ENCODE peak calls at places on chromosomes 7 and 10, in five cellular contexts. One of them, this sample, is unnamed.

GRCh38 chr10:12670004-12670403 is 320.7 kb downstream of the CAMK1D start:
- DNase-seq in mammary epithelial cell: no peak
- DNase-seq in Panc1: no peak
- DNase-seq in heart left ventricle: no peak
- DNase-seq in body of pancreas: no peak
- DNase-seq in this sample: no peak

GRCh38 chr7:128831178-128831993 is 1.2 kb downstream of the FLNC start:
- DNase-seq in heart left ventricle: peak; percentile 79
- DNase-seq in body of pancreas: no peak
- DNase-seq in mammary epithelial cell: no peak
- DNase-seq in Panc1: no peak
- DNase-seq in this sample: no peak

GRCh38 chr10:11631890-11632587 is 20.6 kb upstream of the USP6NL start:
- DNase-seq in mammary epithelial cell: no peak
- DNase-seq in heart left ventricle: no peak
- DNase-seq in body of pancreas: no peak
- DNase-seq in Panc1: no peak
- DNase-seq in this sample: no peak

GRCh38 chr7:30472771-30473392 is 5.7 kb downstream of the NOD1 start:
- DNase-seq in mammary epithelial cell: no peak
- DNase-seq in body of pancreas: no peak
- DNase-seq in heart left ventricle: no peak
- DNase-seq in Panc1: no peak
- DNase-seq in this sample: no peak

GRCh38 chr10:31102421-31102820 is 70.8 kb upstream of the ZNF438 start:
- DNase-seq in body of pancreas: no peak
- DNase-seq in heart left ventricle: no peak
- DNase-seq in mammary epithelial cell: peak; percentile 30
- DNase-seq in Panc1: no peak
- DNase-seq in this sample: peak; percentile 73

GRCh38 chr7:41693150-41693997 is 9.5 kb downstream of the INHBA start:
- DNase-seq in body of pancreas: peak; percentile 21
- DNase-seq in Panc1: no peak
- DNase-seq in heart left ventricle: no peak
- DNase-seq in mammary epithelial cell: no peak
- DNase-seq in this sample: no peak

GRCh38 chr7:28792858-28793257 is 165.3 kb downstream of the TRIL start:
- DNase-seq in heart left ventricle: no peak
- DNase-seq in mammary epithelial cell: no peak
- DNase-seq in Panc1: no peak
- DNase-seq in body of pancreas: no peak
- DNase-seq in this sample: no peak

GRCh38 chr7:11689096-11689495 is 142.9 kb downstream of the THSD7A start:
- DNase-seq in body of pancreas: no peak
- DNase-seq in heart left ventricle: no peak
- DNase-seq in Panc1: no peak
- DNase-seq in mammary epithelial cell: no peak
- DNase-seq in this sample: no peak

GRCh38 chr7:121278120-121279021 is 50.4 kb upstream of the WNT16 start:
- DNase-seq in body of pancreas: no peak
- DNase-seq in Panc1: no peak
- DNase-seq in heart left ventricle: no peak
- DNase-seq in mammary epithelial cell: peak; percentile 74
- DNase-seq in this sample: no peak

GRCh38 chr10:48653347-48653746 is 31.3 kb upstream of the WDFY4 start:
- DNase-seq in mammary epithelial cell: no peak
- DNase-seq in body of pancreas: no peak
- DNase-seq in Panc1: no peak
- DNase-seq in heart left ventricle: no peak
- DNase-seq in this sample: no peak

GRCh38 chr7:35277359-35277758 is 23.5 kb upstream of the TBX20 start:
- DNase-seq in mammary epithelial cell: no peak
- DNase-seq in heart left ventricle: no peak
- DNase-seq in Panc1: no peak
- DNase-seq in body of pancreas: no peak
- DNase-seq in this sample: no peak

GRCh38 chr10:61456095-61456789 is 3.1 kb upstream of the TMEM26 start:
- DNase-seq in Panc1: no peak
- DNase-seq in mammary epithelial cell: no peak
- DNase-seq in heart left ventricle: no peak
- DNase-seq in body of pancreas: peak; percentile 19
- DNase-seq in this sample: no peak

GRCh38 chr10:61451357-61451756 is 1.8 kb downstream of the TMEM26 start:
- DNase-seq in mammary epithelial cell: no peak
- DNase-seq in heart left ventricle: no peak
- DNase-seq in Panc1: no peak
- DNase-seq in body of pancreas: no peak
- DNase-seq in this sample: no peak

GRCh38 chr10:61454541-61454940 is 1.4 kb upstream of the TMEM26 start:
- DNase-seq in body of pancreas: no peak
- DNase-seq in heart left ventricle: no peak
- DNase-seq in mammary epithelial cell: no peak
- DNase-seq in Panc1: no peak
- DNase-seq in this sample: no peak

GRCh38 chr10:61452655-61453641 is at the start of gene TMEM26:
- DNase-seq in heart left ventricle: peak; percentile 64
- DNase-seq in body of pancreas: peak; percentile 16
- DNase-seq in mammary epithelial cell: no peak
- DNase-seq in Panc1: no peak
- DNase-seq in this sample: peak; percentile 11

DNA sequence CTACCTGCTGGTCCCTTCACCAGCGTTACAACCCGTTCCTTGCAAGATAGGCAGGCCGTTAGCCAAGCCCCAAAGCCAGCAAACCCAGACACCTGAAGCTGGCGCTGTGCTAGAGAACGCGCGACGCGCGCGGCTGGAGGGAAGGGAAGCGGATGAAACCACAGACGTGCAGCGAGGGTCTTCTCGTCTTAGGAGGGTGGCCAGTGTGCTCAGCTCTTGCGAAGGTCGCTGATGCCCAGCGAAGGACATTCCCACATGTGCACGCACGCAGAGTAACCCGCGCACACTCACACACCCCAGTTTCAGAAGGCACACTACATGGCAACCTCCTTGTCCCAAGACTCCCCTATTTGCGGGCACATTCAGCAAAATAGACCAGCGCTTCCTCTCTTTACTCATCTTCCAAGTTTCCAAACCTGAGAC is 941 bp downstream of the TMEM26 start:
- DNase-seq in Panc1: no peak
- DNase-seq in heart left ventricle: no peak
- DNase-seq in body of pancreas: no peak
- DNase-seq in mammary epithelial cell: no peak
- DNase-seq in this sample: peak; percentile 15
- TF ChIP-seq CTCF in Panc1: no peak
- TF ChIP-seq CTCF in heart left ventricle: no peak
- TF ChIP-seq CTCF in body of pancreas: no peak
- TF ChIP-seq CTCF in mammary epithelial cell: no peak
- TF ChIP-seq CTCF in this sample: no peak

DNA sequence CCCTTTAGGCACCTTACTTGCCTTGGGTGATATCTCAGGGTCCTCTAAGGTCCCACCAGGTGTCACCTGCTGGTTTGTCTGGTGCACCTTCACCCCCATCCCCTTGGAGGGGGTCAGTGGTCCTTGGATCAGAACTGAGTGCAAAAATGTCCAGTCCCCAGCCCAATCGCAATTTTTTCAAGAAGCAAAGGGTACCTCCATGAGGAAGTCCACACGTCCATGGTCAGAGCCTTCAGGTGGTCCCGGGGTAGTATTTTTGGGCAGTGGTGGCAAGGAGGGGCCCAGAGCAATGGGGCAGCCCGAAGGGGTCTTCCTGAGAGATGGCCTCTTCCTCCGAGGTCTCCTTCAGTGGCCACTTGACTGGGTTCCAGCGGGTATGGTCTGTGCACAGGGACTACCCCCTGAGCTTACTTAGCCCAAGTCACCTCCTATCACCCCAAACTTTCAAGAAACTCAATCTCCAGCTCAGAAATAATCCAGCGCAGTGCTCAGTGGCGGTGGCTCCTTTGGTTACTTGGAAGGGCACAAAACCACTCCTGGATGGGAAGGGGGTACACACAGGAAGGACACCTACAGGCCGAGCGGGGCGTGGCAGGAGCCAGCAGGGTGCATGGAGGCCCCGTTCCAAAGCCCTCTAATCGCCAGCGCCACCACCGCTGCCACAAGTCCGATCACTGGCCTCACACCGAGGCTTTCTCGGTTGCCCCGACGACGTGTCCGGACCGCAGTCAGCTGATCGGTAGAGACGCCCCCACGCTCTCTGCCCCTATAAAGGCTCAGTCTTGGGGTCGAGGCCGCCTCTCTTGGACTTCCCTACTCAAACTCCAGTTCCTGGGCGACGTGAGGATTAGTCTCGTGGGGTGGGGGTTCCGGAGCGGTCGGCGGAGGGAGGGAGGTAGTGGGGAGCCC is 4.5 kb downstream of the SAP25 start:
- DNase-seq in Panc1: no peak
- DNase-seq in mammary epithelial cell: no peak
- DNase-seq in heart left ventricle: peak; percentile 72
- DNase-seq in body of pancreas: peak; percentile 77
- DNase-seq in this sample: peak; percentile 34
- H3K4me3 ChIP-seq in Panc1: no peak overlapping the region
- H3K4me3 ChIP-seq in mammary epithelial cell: no peak overlapping the region
- H3K4me3 ChIP-seq in heart left ventricle: peak overlapping the region; percentile 49
- H3K4me3 ChIP-seq in body of pancreas: no peak overlapping the region
- H3K4me3 ChIP-seq in this sample: no peak overlapping the region

DNA sequence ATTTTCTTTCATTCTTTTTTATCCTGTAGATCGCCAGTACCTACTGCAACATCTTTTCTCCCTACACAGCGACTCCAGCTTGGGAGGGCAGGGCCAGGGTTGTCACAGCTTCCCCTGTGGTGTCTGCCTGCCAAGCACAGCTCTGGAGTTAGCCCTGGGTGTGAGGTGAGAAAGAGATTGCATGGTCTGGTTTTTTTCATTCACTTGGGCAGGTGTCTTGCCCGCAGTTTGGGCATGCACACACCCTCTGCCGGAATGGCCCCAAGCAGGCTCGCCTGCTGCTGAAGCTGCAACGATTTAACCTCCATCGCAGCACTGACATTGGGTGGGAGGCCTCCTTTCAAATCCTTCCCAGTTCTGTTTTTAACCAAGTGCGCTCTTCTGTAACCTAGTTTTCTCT is 132.8 kb downstream of the WNT2 start:
- DNase-seq in heart left ventricle: no peak
- DNase-seq in mammary epithelial cell: no peak
- DNase-seq in Panc1: no peak
- DNase-seq in body of pancreas: no peak
- DNase-seq in this sample: no peak
- TF ChIP-seq CTCF in heart left ventricle: no peak
- TF ChIP-seq CTCF in mammary epithelial cell: no peak
- TF ChIP-seq CTCF in Panc1: no peak
- TF ChIP-seq CTCF in body of pancreas: no peak
- TF ChIP-seq CTCF in this sample: no peak

GRCh38 chr10:117218654-117219053 is 21.4 kb downstream of the KCNK18 start:
- DNase-seq in heart left ventricle: no peak
- DNase-seq in Panc1: no peak
- DNase-seq in mammary epithelial cell: no peak
- DNase-seq in body of pancreas: no peak
- DNase-seq in this sample: no peak

GRCh38 chr10:117215079-117215478 is 17.8 kb downstream of the KCNK18 start:
- DNase-seq in body of pancreas: no peak
- DNase-seq in Panc1: no peak
- DNase-seq in mammary epithelial cell: no peak
- DNase-seq in heart left ventricle: no peak
- DNase-seq in this sample: no peak

GRCh38 chr10:117216028-117216427 is 18.7 kb downstream of the KCNK18 start:
- DNase-seq in body of pancreas: no peak
- DNase-seq in Panc1: no peak
- DNase-seq in heart left ventricle: no peak
- DNase-seq in mammary epithelial cell: no peak
- DNase-seq in this sample: no peak

GRCh38 chr10:117216611-117217195 is 19.4 kb downstream of the KCNK18 start:
- DNase-seq in Panc1: peak; percentile 51
- DNase-seq in mammary epithelial cell: peak; percentile 59
- DNase-seq in heart left ventricle: peak; percentile 86
- DNase-seq in body of pancreas: peak; percentile 58
- DNase-seq in this sample: peak; percentile 46

GRCh38 chr10:117217196-117217761 is 20.0 kb downstream of the KCNK18 start:
- DNase-seq in body of pancreas: peak; percentile 31
- DNase-seq in heart left ventricle: no peak
- DNase-seq in Panc1: no peak
- DNase-seq in mammary epithelial cell: no peak
- DNase-seq in this sample: no peak
- H3K4me3 ChIP-seq in body of pancreas: peak overlapping the region; percentile 35
- H3K4me3 ChIP-seq in heart left ventricle: peak overlapping the region; percentile 57
- H3K4me3 ChIP-seq in Panc1: peak overlapping the region; percentile 67
- H3K4me3 ChIP-seq in mammary epithelial cell: peak overlapping the region; percentile 56
- H3K4me3 ChIP-seq in this sample: peak overlapping the region; percentile 43

GRCh38 chr10:68080853-68081431 is 5.9 kb upstream of the HERC4 start:
- DNase-seq in Panc1: no peak
- DNase-seq in heart left ventricle: no peak
- DNase-seq in mammary epithelial cell: no peak
- DNase-seq in body of pancreas: no peak
- DNase-seq in this sample: no peak

GRCh38 chr10:68083953-68084352 is 8.9 kb upstream of the HERC4 start:
- DNase-seq in heart left ventricle: no peak
- DNase-seq in mammary epithelial cell: no peak
- DNase-seq in Panc1: no peak
- DNase-seq in body of pancreas: no peak
- DNase-seq in this sample: no peak

GRCh38 chr10:68081916-68082315 is 6.8 kb upstream of the HERC4 start:
- DNase-seq in body of pancreas: no peak
- DNase-seq in heart left ventricle: no peak
- DNase-seq in Panc1: no peak
- DNase-seq in mammary epithelial cell: no peak
- DNase-seq in this sample: no peak

GRCh38 chr10:68086011-68086410 is 10.9 kb upstream of the HERC4 start:
- DNase-seq in Panc1: no peak
- DNase-seq in body of pancreas: no peak
- DNase-seq in mammary epithelial cell: peak; percentile 21
- DNase-seq in heart left ventricle: no peak
- DNase-seq in this sample: no peak

GRCh38 chr10:68082815-68083395 is 7.8 kb upstream of the HERC4 start:
- DNase-seq in mammary epithelial cell: no peak
- DNase-seq in body of pancreas: no peak
- DNase-seq in heart left ventricle: no peak
- DNase-seq in Panc1: no peak
- DNase-seq in this sample: no peak
- TF ChIP-seq CTCF in mammary epithelial cell: peak; percentile 64
- TF ChIP-seq CTCF in body of pancreas: no peak
- TF ChIP-seq CTCF in heart left ventricle: peak; percentile 48
- TF ChIP-seq CTCF in Panc1: peak; percentile 75
- TF ChIP-seq CTCF in this sample: peak; percentile 47

DNA sequence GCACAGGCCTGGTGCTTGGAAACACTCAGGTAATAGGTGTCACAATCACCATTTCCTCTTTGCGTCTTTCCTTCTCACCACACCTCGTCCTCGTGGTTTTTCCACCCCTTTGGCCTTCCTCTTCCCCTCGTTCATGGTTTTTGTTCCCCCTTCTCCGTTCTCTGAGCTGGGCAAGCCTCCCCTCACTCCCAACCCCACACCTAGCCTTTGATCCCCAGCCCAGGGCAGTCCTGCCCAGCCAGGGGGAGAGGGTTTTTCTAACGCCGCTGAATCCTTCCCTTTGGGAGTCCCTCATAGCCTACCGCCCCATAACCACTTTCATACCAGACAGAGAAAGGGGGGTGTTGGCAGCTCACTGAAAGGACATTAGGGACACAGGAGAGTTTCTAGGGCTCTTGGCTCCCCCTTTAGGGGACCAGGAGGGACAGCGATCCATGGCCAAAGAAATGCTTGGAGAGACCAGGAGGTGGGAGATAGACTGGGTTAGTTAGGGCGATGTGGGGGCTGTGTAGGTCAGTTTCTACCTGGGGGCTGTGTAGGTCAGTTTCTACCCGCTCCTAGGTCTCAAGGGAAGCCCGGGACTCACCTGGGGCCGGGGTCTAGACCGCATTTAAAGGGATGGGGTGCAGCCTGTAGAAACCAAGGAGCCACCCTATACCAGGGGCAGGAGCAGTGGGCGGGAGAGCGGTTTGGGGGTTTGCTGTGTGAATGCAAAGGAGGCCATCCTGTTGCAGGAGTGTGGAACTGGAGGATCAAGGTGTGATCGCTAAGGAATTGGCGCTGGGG is 1.4 kb downstream of the EPHB4 start:
- DNase-seq in heart left ventricle: no peak
- DNase-seq in mammary epithelial cell: peak; percentile 39
- DNase-seq in body of pancreas: peak; percentile 29
- DNase-seq in Panc1: no peak
- DNase-seq in this sample: no peak
- H3K4me3 ChIP-seq in heart left ventricle: peak overlapping the region; percentile 66
- H3K4me3 ChIP-seq in mammary epithelial cell: peak overlapping the region; percentile 70
- H3K4me3 ChIP-seq in body of pancreas: peak overlapping the region; percentile 48
- H3K4me3 ChIP-seq in Panc1: peak overlapping the region; percentile 99
- H3K4me3 ChIP-seq in this sample: peak overlapping the region; percentile 76